ENCODE peak calls at places on chromosome 18, in nine cellular contexts. R is SJCRH30, I is tibial nerve, G is HuH-7, M is WTC11, V is NB4, W is SW 1271, P is HTR-8/SVneo, B is renal cortical epithelial cell. T is an unnamed sample.

GRCh38 chr18:7626922-7627440 is 59.9 kb downstream of the PTPRM start:
- DNase-seq in R (no peak), I (peak; percentile 29), G (peak; percentile 26), M (no peak), V (no peak), W (peak; percentile 57), P (peak; percentile 77), B (peak; percentile 93), T (peak; percentile 34)

GRCh38 chr18:56804395-56804794 is 153.2 kb downstream of the WDR7 start:
- DNase-seq in R (no peak), I (no peak), G (no peak), M (no peak), V (no peak), W (no peak), P (no peak), B (no peak), T (no peak)

GRCh38 chr18:75529394-75529793 is 101.9 kb upstream of the SMIM21 start:
- DNase-seq in R (peak; percentile 75), I (no peak), G (no peak), M (no peak), V (no peak), W (no peak), P (no peak), B (no peak), T (no peak)

GRCh38 chr18:25621144-25621543 is 269.2 kb upstream of the ZNF521 start:
- DNase-seq in R (no peak), I (no peak), G (no peak), M (no peak), V (no peak), W (no peak), P (no peak), B (no peak), T (no peak)

GRCh38 chr18:47978141-47978540 is 47.7 kb upstream of the SMAD2 start:
- DNase-seq in R (no peak), I (no peak), G (no peak), M (no peak), V (no peak), W (no peak), P (no peak), B (no peak), T (no peak)

GRCh38 chr18:36412778-36413177 is 115.3 kb downstream of the FHOD3 start:
- DNase-seq in R (no peak), I (no peak), G (peak; percentile 10), M (peak; percentile 33), V (peak; percentile 6), W (peak; percentile 41), P (no peak), B (peak; percentile 53), T (peak; percentile 28)

GRCh38 chr18:52348209-52348608 is 8.2 kb downstream of the DCC start:
- DNase-seq in R (no peak), I (no peak), G (peak; percentile 14), M (peak; percentile 47), V (peak; percentile 36), W (peak; percentile 7), P (no peak), B (peak; percentile 15), T (no peak)

GRCh38 chr18:49096021-49096420 is 145.3 kb upstream of the SMAD7 start:
- DNase-seq in R (no peak), I (no peak), G (no peak), M (no peak), V (no peak), W (no peak), P (no peak), B (no peak), T (no peak)

GRCh38 chr18:3163968-3164367 is 55.8 kb downstream of the MYOM1 start:
- DNase-seq in R (no peak), I (no peak), G (no peak), M (no peak), V (no peak), W (no peak), P (no peak), B (no peak), T (no peak)

GRCh38 chr18:51138936-51139335 is 58.5 kb downstream of the MEX3C start:
- DNase-seq in R (no peak), I (no peak), G (no peak), M (no peak), V (no peak), W (no peak), P (no peak), B (no peak), T (no peak)

GRCh38 chr18:57744211-57744694 is 58.9 kb downstream of the ATP8B1 start:
- DNase-seq in R (no peak), I (no peak), G (no peak), M (no peak), V (no peak), W (no peak), P (no peak), B (no peak), T (no peak)

T was measured in hepatocyte.